ENCODE peak calls at places on chromosomes 6 and 20, in six cellular contexts. C is sigmoid colon, K is brain microvascular endothelial cell, E is GM06990, U is lower lobe of right lung, J is OCI-LY7. L is an unnamed sample. For H3K36me3, the result is how much of the 10 kb centered on the place peaks cover.

GRCh38 chr6:80690611-80691090 is 584.2 kb downstream of the BCKDHB start:
- DNase-seq in K (no peak), U (no peak), J (no peak), E (no peak), C (no peak), L (peak)

GRCh38 chr20:3935295-3935955 is 46.2 kb downstream of the PANK2 start:
- DNase-seq in U (no peak), J (no peak), C (peak), E (no peak), K (no peak), L (no peak)

GRCh38 chr20:9262653-9263194 is 193.8 kb downstream of the PLCB4 start:
- DNase-seq in K (no peak), U (no peak), E (no peak), J (no peak), C (no peak), L (no peak)

GRCh38 chr20:52889225-52889624 is 82.9 kb upstream of the TSHZ2 start:
- DNase-seq in K (no peak), E (no peak), U (no peak), J (no peak), C (no peak), L (peak)

GRCh38 chr20:33803921-33804337 is 7.2 kb upstream of the CHMP4B start:
- DNase-seq in K (peak), U (no peak), J (no peak), C (no peak), E (no peak), L (peak)

GRCh38 chr6:7758456-7758855 is 32.6 kb downstream of the BMP6 start:
- DNase-seq in U (no peak), K (peak), E (no peak), C (no peak), J (no peak), L (peak)

GRCh38 chr20:34887023-34887422 is 10.6 kb downstream of the ACSS2 start:
- DNase-seq in U (no peak), J (peak), K (no peak), C (no peak), E (no peak), L (no peak)

GRCh38 chr6:44898296-44898930 is 429.7 kb upstream of the RUNX2 start:
- DNase-seq in K (peak), E (no peak), U (no peak), J (no peak), C (no peak), L (peak)

GRCh38 chr6:29720863-29721262 is 2.4 kb upstream of the HLA-F start:
- DNase-seq in C (no peak), J (peak), U (no peak), K (no peak), E (no peak), L (no peak)

GRCh38 chr6:12801141-12801540 is 84.6 kb downstream of the PHACTR1 start:
- DNase-seq in C (no peak), J (no peak), K (no peak), U (no peak), E (no peak), L (no peak)

GRCh38 chr6:27797960-27798359 is 114.2 kb downstream of the OR2B2 start:
- DNase-seq in E (no peak), K (no peak), C (no peak), J (no peak), U (no peak), L (no peak)

GRCh38 chr6:87155920-87156600 is 695 bp downstream of the ZNF292 start:
- DNase-seq in K (peak), U (peak), J (peak), C (peak), E (no peak), L (no peak)

GRCh38 chr20:20683481-20683880 is 29.0 kb downstream of the RALGAPA2 start:
- DNase-seq in C (no peak), E (no peak), J (no peak), K (no peak), U (no peak), L (no peak)

GRCh38 chr6:35736293-35736894 is 438 bp upstream of the ARMC12 start:
- DNase-seq in J (peak), E (no peak), K (peak), C (peak), U (peak), L (no peak)

DNA sequence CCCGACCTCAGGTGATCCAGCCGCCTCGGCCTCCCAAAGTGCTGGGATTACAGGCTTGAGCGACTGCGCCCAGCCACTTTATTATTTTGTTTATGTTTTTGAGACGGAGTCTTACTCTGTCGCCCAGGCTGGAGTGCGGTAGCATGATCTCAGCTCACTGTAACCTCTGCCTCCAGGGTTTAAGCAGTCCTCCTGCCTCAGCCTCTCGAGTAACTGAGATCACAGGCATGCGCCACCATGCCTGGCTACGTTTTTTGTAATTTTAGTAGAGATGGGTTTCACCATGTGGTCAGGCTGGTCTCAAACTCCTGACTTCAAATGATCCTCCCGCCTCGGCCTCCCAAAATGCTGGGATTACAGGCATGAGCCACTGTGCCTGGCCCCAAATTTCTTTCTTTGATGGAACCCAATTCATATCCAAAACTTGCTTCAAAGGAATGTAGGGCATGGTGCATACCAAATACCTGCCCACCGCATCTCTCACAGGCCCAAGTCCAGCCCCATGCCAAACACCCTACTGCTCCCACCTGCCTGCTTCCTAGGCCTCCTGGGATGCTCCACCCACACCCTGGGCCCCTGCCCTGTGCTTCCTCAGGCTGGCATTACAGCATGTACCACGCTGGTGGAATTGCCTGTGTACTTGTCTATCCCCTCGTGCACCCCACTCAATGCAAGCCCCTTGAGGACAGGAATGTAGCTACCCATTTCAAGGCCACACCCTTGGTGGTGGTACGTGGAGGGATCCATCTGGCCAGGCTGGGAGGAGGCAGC is 4.9 kb upstream of the HMGA1 start:
- DNase-seq in U (no peak), J (no peak), K (no peak), E (no peak), C (no peak), L (no peak)
- H3K4me3 ChIP-seq in U (no peak), J (no peak), K (no peak), E (no peak), C (no peak), L (no peak)

DNA sequence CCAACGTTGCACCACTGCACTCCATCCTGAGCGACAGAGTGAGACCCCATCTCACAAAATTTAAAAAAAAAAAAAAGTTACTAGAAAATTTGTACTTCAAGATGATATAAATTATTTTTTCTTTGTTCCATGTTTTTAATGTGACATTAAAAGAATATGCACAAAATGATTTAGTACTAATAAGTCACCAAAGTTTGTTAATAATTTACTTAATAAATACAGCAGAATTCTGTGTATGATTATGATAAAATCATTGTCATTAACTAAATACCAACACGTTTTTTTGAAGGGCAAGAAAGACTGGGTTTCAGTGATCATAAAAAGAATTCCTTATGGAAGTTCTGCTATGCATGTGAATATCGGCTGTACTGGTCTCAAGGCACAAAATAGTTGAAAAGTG is 28.1 kb downstream of the GOPC start:
- DNase-seq in K (no peak), U (no peak), J (no peak), E (no peak), C (no peak), L (no peak)
- H3K36me3 ChIP-seq in K (under half), U (half or more), J (half or more), E (under half), C (under half), L (under half)

DNA sequence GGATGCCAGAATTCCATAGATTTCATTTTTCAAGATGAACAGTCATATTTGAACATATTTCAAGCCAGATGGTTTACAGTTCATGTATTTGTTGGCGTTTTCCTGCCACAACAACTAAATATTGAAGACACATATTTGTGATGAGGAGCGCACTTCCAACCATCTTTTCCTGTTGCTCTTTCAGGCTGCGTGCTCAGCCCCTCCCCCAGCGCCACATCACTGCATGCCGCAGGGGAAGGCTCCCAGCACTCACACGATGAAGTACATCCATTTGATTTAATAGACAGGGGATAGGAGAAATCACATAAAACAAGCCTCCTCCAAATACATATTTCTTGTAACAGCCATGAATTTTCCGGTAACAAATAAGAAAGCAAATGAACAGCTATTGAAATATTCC is 6.0 kb upstream of the NOX3 start:
- DNase-seq in J (no peak), K (no peak), U (no peak), E (no peak), C (no peak), L (no peak)
- H3K4me3 ChIP-seq in J (no peak), K (no peak), U (no peak), E (no peak), C (no peak), L (no peak)

DNA sequence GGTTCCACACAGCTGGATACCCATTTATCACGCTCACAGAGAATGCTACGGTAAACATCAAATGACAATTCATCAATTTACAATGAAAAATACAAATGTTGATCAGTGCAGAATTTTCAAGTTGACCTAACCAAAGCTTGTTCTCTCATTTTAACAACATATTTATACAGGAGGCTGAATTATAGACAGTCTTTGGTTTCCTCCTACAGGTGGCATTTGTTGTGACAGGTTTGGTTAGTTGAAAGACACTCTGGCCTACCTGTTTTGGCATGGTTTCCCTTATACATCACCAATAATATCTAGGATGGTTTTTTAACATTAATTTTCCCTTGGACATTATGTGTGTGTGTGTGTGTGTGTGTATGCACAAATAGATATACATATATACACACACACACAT is 642.5 kb upstream of the MMS22L start:
- DNase-seq in C (no peak), U (no peak), J (no peak), E (no peak), K (no peak), L (no peak)
- H3K36me3 ChIP-seq in C (under half), U (under half), J (under half), E (under half), K (under half), L (under half)

DNA sequence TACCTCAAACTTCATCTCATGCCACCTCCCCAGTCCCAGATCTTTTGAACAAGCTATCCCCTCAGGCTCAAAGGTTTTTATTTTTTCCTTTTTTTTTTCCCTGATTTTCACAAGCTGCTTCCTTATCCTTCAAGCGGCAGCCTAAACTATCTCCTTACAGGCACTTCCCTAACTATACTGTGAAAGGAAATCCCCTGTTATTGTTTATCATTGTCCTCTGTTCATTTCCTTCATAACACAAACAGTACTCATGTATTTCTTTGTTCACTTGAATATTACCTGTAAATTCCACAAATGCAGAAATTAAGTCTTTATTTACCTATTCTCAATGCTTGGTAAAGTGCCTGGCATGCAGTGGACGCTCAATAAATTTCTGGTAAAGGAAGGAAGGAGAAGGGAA is 48.9 kb downstream of the ME1 start:
- DNase-seq in U (no peak), E (no peak), J (no peak), C (no peak), K (no peak), L (no peak)
- H3K4me3 ChIP-seq in U (no peak), E (no peak), J (no peak), C (no peak), K (no peak), L (no peak)

GRCh38 chr6:15368873-15369272 is 123.0 kb downstream of the JARID2 start:
- DNase-seq in J (no peak), K (no peak), U (no peak), E (no peak), C (no peak), L (no peak)

GRCh38 chr6:15369838-15370237 is 124.0 kb downstream of the JARID2 start:
- DNase-seq in C (no peak), E (no peak), J (no peak), K (no peak), U (no peak), L (no peak)

GRCh38 chr6:15370730-15371129 is 124.9 kb downstream of the JARID2 start:
- DNase-seq in C (no peak), K (no peak), E (no peak), J (no peak), U (no peak), L (no peak)

GRCh38 chr6:15372932-15373331 is 127.1 kb downstream of the JARID2 start:
- DNase-seq in E (no peak), U (no peak), J (no peak), C (no peak), K (no peak), L (no peak)

DNA sequence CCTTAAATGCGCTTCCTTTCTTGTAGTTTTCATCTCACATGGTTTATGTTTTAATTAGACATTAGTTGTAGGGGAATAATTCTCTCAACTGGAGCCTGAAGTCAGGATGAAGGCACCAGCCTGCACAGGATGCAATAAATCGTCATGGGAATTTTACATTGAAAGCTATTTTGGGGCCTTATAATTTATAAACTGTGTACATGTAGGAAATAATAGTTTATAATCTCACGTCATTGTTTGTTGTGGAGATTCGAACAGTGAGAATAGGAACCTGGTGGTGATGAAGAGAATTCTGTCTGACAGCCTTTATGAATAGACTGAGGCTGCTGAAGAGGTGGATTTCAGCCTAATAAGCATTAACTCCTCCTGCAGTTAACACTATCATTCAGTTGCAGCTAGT is 125.3 kb downstream of the JARID2 start:
- DNase-seq in C (no peak), U (no peak), E (no peak), K (no peak), J (no peak), L (no peak)
- H3K36me3 ChIP-seq in C (under half), U (under half), E (under half), K (under half), J (under half), L (under half)

GRCh38 chr6:133726188-133726587 is 162.7 kb upstream of the TCF21 start:
- DNase-seq in K (no peak), E (no peak), U (no peak), C (no peak), J (no peak), L (no peak)

GRCh38 chr6:133730881-133731280 is 158.0 kb upstream of the TCF21 start:
- DNase-seq in U (no peak), J (no peak), K (no peak), C (no peak), E (no peak), L (peak)
- H3K4me3 ChIP-seq in U (no peak), J (no peak), K (no peak), C (no peak), E (no peak), L (no peak)

GRCh38 chr20:38828514-38829295 is 23.2 kb downstream of the PPP1R16B start:
- DNase-seq in K (no peak), C (no peak), J (no peak), E (no peak), U (no peak), L (no peak)

GRCh38 chr20:38827770-38828281 is 22.3 kb downstream of the PPP1R16B start:
- DNase-seq in U (no peak), J (no peak), C (no peak), E (no peak), K (no peak), L (no peak)

GRCh38 chr20:38825901-38826625 is 20.6 kb downstream of the PPP1R16B start:
- DNase-seq in E (no peak), J (no peak), C (no peak), U (no peak), K (peak), L (no peak)

GRCh38 chr20:38829296-38829875 is 23.9 kb downstream of the PPP1R16B start:
- DNase-seq in K (no peak), J (no peak), U (no peak), E (no peak), C (no peak), L (no peak)

DNA sequence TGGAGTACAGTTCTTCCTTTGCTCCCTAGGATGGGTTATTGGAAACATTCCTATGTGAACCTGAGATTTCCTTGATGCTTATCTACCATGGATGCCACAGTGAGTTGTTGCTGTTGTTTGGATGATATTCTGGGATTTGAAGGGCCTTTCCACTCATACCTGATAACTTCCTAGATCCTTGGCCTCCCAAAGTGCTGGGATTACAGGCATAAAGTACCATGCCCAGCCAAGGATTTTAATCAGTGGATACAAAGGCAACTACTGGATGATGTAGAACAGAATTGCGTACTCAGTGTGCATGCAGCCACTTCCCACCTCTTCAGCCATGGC is 20.0 kb downstream of the PPP1R16B start:
- DNase-seq in C (no peak), J (no peak), U (no peak), E (no peak), K (no peak), L (no peak)
- H3K36me3 ChIP-seq in C (under half), J (half or more), U (under half), E (under half), K (under half), L (under half)